ENCODE peak calls at places on chromosomes 11 and 22, in nine cellular contexts. O, B, P, X, L, H, G, Q and Y are unnamed samples.

GRCh38 chr11:58334708-58335107 is 24.2 kb downstream of the OR5B17 start:
- DNase-seq in L (no peak), B (no peak), X (no peak), Q (no peak), H (no peak), P (peak; percentile 14), O (no peak), G (no peak), Y (no peak)

GRCh38 chr22:25928038-25928437 is 186.1 kb downstream of the MYO18B start:
- DNase-seq in P (no peak), B (no peak), G (no peak), L (no peak), O (no peak), X (no peak), H (peak; percentile 16), Q (no peak), Y (no peak)

GRCh38 chr11:30326114-30326783 is 3.3 kb downstream of the ARL14EP start:
- DNase-seq in G (no peak), O (no peak), B (no peak), Q (no peak), H (no peak), L (no peak), P (peak; percentile 3), X (no peak), Y (peak; percentile 41)

GRCh38 chr11:12815931-12816494 is 141.8 kb downstream of the TEAD1 start:
- DNase-seq in H (no peak), P (no peak), X (no peak), Q (no peak), G (no peak), O (no peak), L (no peak), B (no peak), Y (no peak)

GRCh38 chr11:119747868-119748660 is 19.1 kb upstream of the NECTIN1 start:
- DNase-seq in Q (no peak), X (no peak), B (no peak), O (no peak), L (no peak), G (no peak), P (no peak), H (no peak), Y (no peak)

GRCh38 chr11:6635082-6635932 is 16.1 kb upstream of the TPP1 start:
- DNase-seq in H (no peak), G (no peak), X (peak; percentile 64), B (no peak), L (no peak), P (no peak), O (no peak), Q (no peak), Y (peak; percentile 86)

GRCh38 chr22:17964647-17965046 is 59.7 kb downstream of the MICAL3 start:
- DNase-seq in P (no peak), L (no peak), G (peak; percentile 87), X (no peak), B (no peak), O (peak; percentile 66), H (peak; percentile 36), Q (no peak), Y (no peak)

GRCh38 chr11:78929092-78929905 is 354.6 kb upstream of the NARS2 start:
- DNase-seq in B (no peak), Q (no peak), P (no peak), H (no peak), X (no peak), O (no peak), G (no peak), L (no peak), Y (no peak)

GRCh38 chr11:2691355-2691761 is 8.4 kb downstream of the KCNQ1OT1 start:
- DNase-seq in X (peak; percentile 10), G (no peak), P (no peak), O (no peak), Q (no peak), B (no peak), L (no peak), H (no peak), Y (no peak)

GRCh38 chr11:126416542-126417090 is 61.1 kb downstream of the ST3GAL4 start:
- DNase-seq in P (no peak), O (peak; percentile 58), H (peak; percentile 73), X (peak; percentile 83), B (peak; percentile 72), L (peak; percentile 74), G (peak; percentile 93), Q (no peak), Y (no peak)

GRCh38 chr22:44271010-44271500 is 41.7 kb downstream of the SHISAL1 start:
- DNase-seq in Q (no peak), G (no peak), X (no peak), O (no peak), H (no peak), L (no peak), P (no peak), B (no peak), Y (no peak)

GRCh38 chr11:95977534-95978174 is 53.7 kb upstream of the MTMR2 start:
- DNase-seq in L (no peak), G (no peak), Q (peak; percentile 79), H (no peak), B (no peak), P (peak; percentile 20), O (no peak), X (no peak), Y (no peak)

GRCh38 chr11:66477256-66478201 is 2.7 kb upstream of the DPP3 start:
- DNase-seq in Q (no peak), H (no peak), P (no peak), G (no peak), B (no peak), O (no peak), X (no peak), L (no peak), Y (no peak)

GRCh38 chr11:1382831-1383607 is 6.7 kb upstream of the BRSK2 start:
- DNase-seq in H (peak; percentile 37), O (peak; percentile 77), G (peak; percentile 90), Q (peak; percentile 85), B (peak; percentile 66), X (peak; percentile 89), L (peak; percentile 80), P (no peak), Y (peak; percentile 12)

GRCh38 chr11:115455606-115456005 is 48.6 kb downstream of the CADM1 start:
- DNase-seq in H (no peak), G (no peak), B (no peak), O (no peak), X (no peak), P (no peak), Q (no peak), L (no peak), Y (no peak)